ENCODE peak calls at places on chromosome 17, in nine cellular contexts. One of them, this sample, is unnamed.

GRCh38 chr17:38910325-38910724 is 15.1 kb upstream of the LASP1NB start:
- DNase-seq in HTR-8/SVneo: no peak
- DNase-seq in osteocyte: no peak
- DNase-seq in brain microvascular endothelial cell: no peak
- DNase-seq in HepG2: no peak
- DNase-seq in EH: no peak
- DNase-seq in activated T-helper 1 cell treated with anti-CD3 and anti-CD28 coated beads, Interleukin-12 subunit alpha, Interleukin-12 subunit beta, Interleukin-2, Interleukin-4 antibody, amounts not matched to agents 30 ng/mL and 10 ng/mL and 1 ng/mL, durations not matched to agents 14 hours and 24 hours and 36 hours: no peak
- DNase-seq in neural progenitor cell: no peak
- DNase-seq in lower leg skin: peak
- DNase-seq in this sample: no peak

GRCh38 chr17:30113213-30113612 is 3.4 kb upstream of the NSRP1 start:
- DNase-seq in HTR-8/SVneo: no peak
- DNase-seq in osteocyte: no peak
- DNase-seq in brain microvascular endothelial cell: no peak
- DNase-seq in HepG2: peak
- DNase-seq in EH: peak
- DNase-seq in activated T-helper 1 cell treated with anti-CD3 and anti-CD28 coated beads, Interleukin-12 subunit alpha, Interleukin-12 subunit beta, Interleukin-2, Interleukin-4 antibody, amounts not matched to agents 30 ng/mL and 10 ng/mL and 1 ng/mL, durations not matched to agents 14 hours and 24 hours and 36 hours: no peak
- DNase-seq in neural progenitor cell: no peak
- DNase-seq in lower leg skin: no peak
- DNase-seq in this sample: no peak

GRCh38 chr17:48310748-48311213 is 119.2 kb downstream of the SKAP1 start:
- DNase-seq in HTR-8/SVneo: no peak
- DNase-seq in osteocyte: no peak
- DNase-seq in brain microvascular endothelial cell: no peak
- DNase-seq in HepG2: no peak
- DNase-seq in EH: no peak
- DNase-seq in activated T-helper 1 cell treated with anti-CD3 and anti-CD28 coated beads, Interleukin-12 subunit alpha, Interleukin-12 subunit beta, Interleukin-2, Interleukin-4 antibody, amounts not matched to agents 30 ng/mL and 10 ng/mL and 1 ng/mL, durations not matched to agents 14 hours and 24 hours and 36 hours: no peak
- DNase-seq in neural progenitor cell: peak
- DNase-seq in lower leg skin: no peak
- DNase-seq in this sample: peak

GRCh38 chr17:2883544-2884203 is 87.4 kb downstream of the RAP1GAP2 start:
- DNase-seq in HTR-8/SVneo: peak
- DNase-seq in osteocyte: no peak
- DNase-seq in brain microvascular endothelial cell: peak
- DNase-seq in HepG2: peak
- DNase-seq in EH: peak
- DNase-seq in activated T-helper 1 cell treated with anti-CD3 and anti-CD28 coated beads, Interleukin-12 subunit alpha, Interleukin-12 subunit beta, Interleukin-2, Interleukin-4 antibody, amounts not matched to agents 30 ng/mL and 10 ng/mL and 1 ng/mL, durations not matched to agents 14 hours and 24 hours and 36 hours: no peak
- DNase-seq in neural progenitor cell: no peak
- DNase-seq in lower leg skin: no peak
- DNase-seq in this sample: no peak

GRCh38 chr17:76929572-76929971 is 61.4 kb downstream of the MGAT5B start:
- DNase-seq in HTR-8/SVneo: no peak
- DNase-seq in osteocyte: no peak
- DNase-seq in brain microvascular endothelial cell: no peak
- DNase-seq in HepG2: no peak
- DNase-seq in EH: no peak
- DNase-seq in activated T-helper 1 cell treated with anti-CD3 and anti-CD28 coated beads, Interleukin-12 subunit alpha, Interleukin-12 subunit beta, Interleukin-2, Interleukin-4 antibody, amounts not matched to agents 30 ng/mL and 10 ng/mL and 1 ng/mL, durations not matched to agents 14 hours and 24 hours and 36 hours: no peak
- DNase-seq in neural progenitor cell: no peak
- DNase-seq in lower leg skin: no peak
- DNase-seq in this sample: no peak

GRCh38 chr17:4823373-4824089 is 9.6 kb upstream of the MINK1 start:
- DNase-seq in HTR-8/SVneo: no peak
- DNase-seq in osteocyte: no peak
- DNase-seq in brain microvascular endothelial cell: no peak
- DNase-seq in HepG2: no peak
- DNase-seq in EH: no peak
- DNase-seq in activated T-helper 1 cell treated with anti-CD3 and anti-CD28 coated beads, Interleukin-12 subunit alpha, Interleukin-12 subunit beta, Interleukin-2, Interleukin-4 antibody, amounts not matched to agents 30 ng/mL and 10 ng/mL and 1 ng/mL, durations not matched to agents 14 hours and 24 hours and 36 hours: no peak
- DNase-seq in neural progenitor cell: no peak
- DNase-seq in lower leg skin: no peak
- DNase-seq in this sample: no peak

GRCh38 chr17:79925242-79925957 is 86.2 kb upstream of the CBX4 start:
- DNase-seq in HTR-8/SVneo: no peak
- DNase-seq in osteocyte: peak
- DNase-seq in brain microvascular endothelial cell: no peak
- DNase-seq in HepG2: no peak
- DNase-seq in EH: peak
- DNase-seq in activated T-helper 1 cell treated with anti-CD3 and anti-CD28 coated beads, Interleukin-12 subunit alpha, Interleukin-12 subunit beta, Interleukin-2, Interleukin-4 antibody, amounts not matched to agents 30 ng/mL and 10 ng/mL and 1 ng/mL, durations not matched to agents 14 hours and 24 hours and 36 hours: no peak
- DNase-seq in neural progenitor cell: peak
- DNase-seq in lower leg skin: no peak
- DNase-seq in this sample: no peak

GRCh38 chr17:51103451-51103850 is 17.2 kb downstream of the SPAG9 start:
- DNase-seq in HTR-8/SVneo: no peak
- DNase-seq in osteocyte: no peak
- DNase-seq in brain microvascular endothelial cell: no peak
- DNase-seq in HepG2: no peak
- DNase-seq in EH: no peak
- DNase-seq in activated T-helper 1 cell treated with anti-CD3 and anti-CD28 coated beads, Interleukin-12 subunit alpha, Interleukin-12 subunit beta, Interleukin-2, Interleukin-4 antibody, amounts not matched to agents 30 ng/mL and 10 ng/mL and 1 ng/mL, durations not matched to agents 14 hours and 24 hours and 36 hours: no peak
- DNase-seq in neural progenitor cell: no peak
- DNase-seq in lower leg skin: peak
- DNase-seq in this sample: no peak

GRCh38 chr17:21282231-21282630 is 2.3 kb upstream of the MAP2K3 start:
- DNase-seq in HTR-8/SVneo: peak
- DNase-seq in osteocyte: peak
- DNase-seq in brain microvascular endothelial cell: peak
- DNase-seq in HepG2: no peak
- DNase-seq in EH: peak
- DNase-seq in activated T-helper 1 cell treated with anti-CD3 and anti-CD28 coated beads, Interleukin-12 subunit alpha, Interleukin-12 subunit beta, Interleukin-2, Interleukin-4 antibody, amounts not matched to agents 30 ng/mL and 10 ng/mL and 1 ng/mL, durations not matched to agents 14 hours and 24 hours and 36 hours: no peak
- DNase-seq in neural progenitor cell: no peak
- DNase-seq in lower leg skin: peak
- DNase-seq in this sample: no peak

GRCh38 chr17:64498308-64499203 is 1.7 kb upstream of the POLG2 start:
- DNase-seq in HTR-8/SVneo: no peak
- DNase-seq in osteocyte: no peak
- DNase-seq in brain microvascular endothelial cell: no peak
- DNase-seq in HepG2: no peak
- DNase-seq in EH: peak
- DNase-seq in activated T-helper 1 cell treated with anti-CD3 and anti-CD28 coated beads, Interleukin-12 subunit alpha, Interleukin-12 subunit beta, Interleukin-2, Interleukin-4 antibody, amounts not matched to agents 30 ng/mL and 10 ng/mL and 1 ng/mL, durations not matched to agents 14 hours and 24 hours and 36 hours: no peak
- DNase-seq in neural progenitor cell: peak
- DNase-seq in lower leg skin: no peak
- DNase-seq in this sample: no peak

GRCh38 chr17:74369221-74369620 is 1.9 kb downstream of the GPR142 start:
- DNase-seq in HTR-8/SVneo: no peak
- DNase-seq in osteocyte: no peak
- DNase-seq in brain microvascular endothelial cell: no peak
- DNase-seq in HepG2: no peak
- DNase-seq in EH: no peak
- DNase-seq in activated T-helper 1 cell treated with anti-CD3 and anti-CD28 coated beads, Interleukin-12 subunit alpha, Interleukin-12 subunit beta, Interleukin-2, Interleukin-4 antibody, amounts not matched to agents 30 ng/mL and 10 ng/mL and 1 ng/mL, durations not matched to agents 14 hours and 24 hours and 36 hours: peak
- DNase-seq in neural progenitor cell: peak
- DNase-seq in lower leg skin: peak
- DNase-seq in this sample: no peak

GRCh38 chr17:8312726-8313600 is 2.9 kb downstream of the ARHGEF15 start:
- DNase-seq in HTR-8/SVneo: no peak
- DNase-seq in osteocyte: no peak
- DNase-seq in brain microvascular endothelial cell: no peak
- DNase-seq in HepG2: no peak
- DNase-seq in EH: no peak
- DNase-seq in activated T-helper 1 cell treated with anti-CD3 and anti-CD28 coated beads, Interleukin-12 subunit alpha, Interleukin-12 subunit beta, Interleukin-2, Interleukin-4 antibody, amounts not matched to agents 30 ng/mL and 10 ng/mL and 1 ng/mL, durations not matched to agents 14 hours and 24 hours and 36 hours: no peak
- DNase-seq in neural progenitor cell: no peak
- DNase-seq in lower leg skin: no peak
- DNase-seq in this sample: no peak

GRCh38 chr17:29933379-29933778 is 3.4 kb upstream of the SSH2 start:
- DNase-seq in HTR-8/SVneo: no peak
- DNase-seq in osteocyte: no peak
- DNase-seq in brain microvascular endothelial cell: peak
- DNase-seq in HepG2: peak
- DNase-seq in EH: peak
- DNase-seq in activated T-helper 1 cell treated with anti-CD3 and anti-CD28 coated beads, Interleukin-12 subunit alpha, Interleukin-12 subunit beta, Interleukin-2, Interleukin-4 antibody, amounts not matched to agents 30 ng/mL and 10 ng/mL and 1 ng/mL, durations not matched to agents 14 hours and 24 hours and 36 hours: no peak
- DNase-seq in neural progenitor cell: peak
- DNase-seq in lower leg skin: no peak
- DNase-seq in this sample: no peak

This sample was measured in type B pancreatic cell.